ENCODE peak calls at places on chromosomes 4 and X, in seven cellular contexts. G, S, O, B, X, A and J are unnamed samples.

GRCh38 chrX:152897216-152898144 is at the start of gene ZNF185:
- DNase-seq in G (no peak), S (no peak), O (no peak), B (peak; percentile 69), X (no peak), A (no peak), J (peak; percentile 86)

GRCh38 chr4:7041851-7042696 is 1.1 kb upstream of the TADA2B start:
- DNase-seq in G (peak; percentile 17), S (no peak), O (peak; percentile 55), B (no peak), X (no peak), A (peak; percentile 82), J (peak; percentile 90)

GRCh38 chrX:19739683-19740082 is 147.7 kb downstream of the SH3KBP1 start:
- DNase-seq in G (peak; percentile 23), S (peak; percentile 0), O (peak; percentile 73), B (peak; percentile 58), X (peak; percentile 43), A (peak; percentile 57), J (no peak)

GRCh38 chr4:73068496-73069337 is 799 bp downstream of the COX18 start:
- DNase-seq in G (no peak), S (no peak), O (peak; percentile 32), B (no peak), X (no peak), A (no peak), J (no peak)

GRCh38 chr4:78659264-78659663 is 107.7 kb downstream of the ANXA3 start:
- DNase-seq in G (no peak), S (no peak), O (no peak), B (no peak), X (peak; percentile 47), A (no peak), J (no peak)

GRCh38 chr4:107248571-107248970 is 212.5 kb upstream of the DKK2 start:
- DNase-seq in G (no peak), S (no peak), O (peak; percentile 7), B (no peak), X (no peak), A (no peak), J (no peak)

GRCh38 chr4:58590714-58591113 is 1480.5 kb upstream of the IGFBP7 start:
- DNase-seq in G (no peak), S (no peak), O (no peak), B (no peak), X (no peak), A (no peak), J (no peak)

GRCh38 chr4:82124365-82124764 is 249.4 kb downstream of the HNRNPD start:
- DNase-seq in G (no peak), S (no peak), O (no peak), B (no peak), X (no peak), A (no peak), J (no peak)

GRCh38 chr4:139278450-139278849 is 1.6 kb downstream of the MGARP start:
- DNase-seq in G (no peak), S (no peak), O (peak; percentile 10), B (no peak), X (no peak), A (no peak), J (no peak)

GRCh38 chr4:53015681-53016080 is 153.6 kb downstream of the RASL11B start:
- DNase-seq in G (no peak), S (no peak), O (peak; percentile 81), B (no peak), X (peak; percentile 81), A (no peak), J (no peak)

GRCh38 chrX:23896983-23897382 is 10.8 kb downstream of the APOO start:
- DNase-seq in G (no peak), S (no peak), O (no peak), B (no peak), X (no peak), A (no peak), J (no peak)

GRCh38 chr4:175705407-175705806 is 106.7 kb downstream of the GPM6A start:
- DNase-seq in G (no peak), S (peak; percentile 15), O (no peak), B (no peak), X (no peak), A (no peak), J (no peak)

GRCh38 chrX:50100188-50100587 is 100.6 kb downstream of the AKAP4 start:
- DNase-seq in G (no peak), S (no peak), O (no peak), B (no peak), X (no peak), A (no peak), J (no peak)

GRCh38 chrX:139200793-139201192 is 329.7 kb upstream of the F9 start:
- DNase-seq in G (no peak), S (no peak), O (peak; percentile 1), B (peak; percentile 67), X (peak; percentile 17), A (no peak), J (no peak)

GRCh38 chrX:38271154-38271716 is 50.6 kb upstream of the SRPX start:
- DNase-seq in G (no peak), S (no peak), O (no peak), B (no peak), X (no peak), A (no peak), J (no peak)